ENCODE peak calls at places on chromosomes 2 and 18, in eight cellular contexts. D, Y, W, P, B, N, M and X are unnamed samples.

GRCh38 chr2:235661136-235661535 is 167.3 kb downstream of the AGAP1 start:
- DNase-seq in D (no peak), Y (no peak), W (no peak), P (no peak), B (peak), N (no peak), M (no peak), X (no peak)

GRCh38 chr2:216752855-216753505 is 57.6 kb upstream of the IGFBP5 start:
- DNase-seq in D (no peak), Y (no peak), W (peak), P (peak), B (no peak), N (no peak), M (no peak), X (no peak)

GRCh38 chr2:200104015-200104414 is 148.6 kb downstream of the MAIP1 start:
- DNase-seq in D (no peak), Y (no peak), W (peak), P (peak), B (no peak), N (no peak), M (no peak), X (no peak)

GRCh38 chr18:9612215-9612830 is 2.0 kb downstream of the PPP4R1 start:
- DNase-seq in D (no peak), Y (peak), W (peak), P (peak), B (peak), N (peak), M (no peak), X (peak)

GRCh38 chr2:72137498-72138010 is 10.1 kb downstream of the CYP26B1 start:
- DNase-seq in D (no peak), Y (peak), W (peak), P (peak), B (peak), N (peak), M (peak), X (peak)

GRCh38 chr18:23239350-23239692 is 104.0 kb downstream of the CABLES1 start:
- DNase-seq in D (no peak), Y (no peak), W (no peak), P (no peak), B (no peak), N (no peak), M (no peak), X (no peak)

GRCh38 chr2:601387-601698 is 75.9 kb downstream of the TMEM18 start:
- DNase-seq in D (no peak), Y (no peak), W (no peak), P (no peak), B (no peak), N (no peak), M (no peak), X (no peak)

GRCh38 chr2:113175101-113175628 is 1.4 kb downstream of the PSD4 start:
- DNase-seq in D (no peak), Y (no peak), W (no peak), P (no peak), B (no peak), N (no peak), M (no peak), X (no peak)

GRCh38 chr18:12283256-12283655 is 24.8 kb upstream of the TUBB6 start:
- DNase-seq in D (no peak), Y (no peak), W (peak), P (peak), B (no peak), N (peak), M (no peak), X (no peak)

GRCh38 chr18:12307871-12308385 is at the start of gene TUBB6:
- DNase-seq in D (peak), Y (peak), W (peak), P (peak), B (peak), N (peak), M (no peak), X (no peak)

GRCh38 chr2:162196611-162197010 is 44.6 kb upstream of the GCG start:
- DNase-seq in D (no peak), Y (no peak), W (no peak), P (peak), B (no peak), N (no peak), M (no peak), X (no peak)

GRCh38 chr2:200185575-200186103 is 120.9 kb upstream of the SPATS2L start:
- DNase-seq in D (no peak), Y (no peak), W (no peak), P (no peak), B (no peak), N (no peak), M (no peak), X (no peak)

GRCh38 chr2:83615491-83615890 is 843.6 kb downstream of the SUCLG1 start:
- DNase-seq in D (no peak), Y (no peak), W (peak), P (no peak), B (no peak), N (no peak), M (no peak), X (no peak)

GRCh38 chr2:49162151-49162550 is 7.8 kb upstream of the FSHR start:
- DNase-seq in D (no peak), Y (no peak), W (peak), P (no peak), B (no peak), N (no peak), M (no peak), X (no peak)

GRCh38 chr18:9577361-9577760 is 37.0 kb downstream of the PPP4R1 start:
- DNase-seq in D (no peak), Y (no peak), W (peak), P (no peak), B (no peak), N (no peak), M (no peak), X (no peak)

GRCh38 chr2:158931577-158931976 is 36.9 kb upstream of the TANC1 start:
- DNase-seq in D (no peak), Y (no peak), W (peak), P (peak), B (no peak), N (peak), M (no peak), X (peak)

GRCh38 chr2:199861116-199861774 is 10.3 kb upstream of the FTCDNL1 start:
- DNase-seq in D (no peak), Y (no peak), W (peak), P (peak), B (peak), N (peak), M (no peak), X (no peak)

GRCh38 chr2:171342014-171342413 is 91.8 kb downstream of the METTL8 start:
- DNase-seq in D (no peak), Y (peak), W (peak), P (no peak), B (no peak), N (no peak), M (no peak), X (no peak)

GRCh38 chr18:3761266-3761665 is 311.3 kb downstream of the TGIF1 start:
- DNase-seq in D (no peak), Y (no peak), W (no peak), P (no peak), B (no peak), N (no peak), M (no peak), X (no peak)